ENCODE peak calls at places on chromosomes 11 and 22, in nine cellular contexts. One of them, this sample, is unnamed.

GRCh38 chr22:42939941-42940653 is 74.9 kb downstream of the PACSIN2 start:
- DNase-seq in NCI-H1694: no peak
- DNase-seq in stimulated activated CD4-positive, alpha-beta T cell treated with anti-CD3 and anti-CD28 coated beads, Interleukin-2, amount 100 ng/mL, for 48 hours: no peak
- DNase-seq in right atrium auricular region: no peak
- DNase-seq in Caki2: peak
- DNase-seq in A549: peak
- DNase-seq in PC-9: peak
- DNase-seq in astrocyte: peak
- DNase-seq in ecto neural progenitor cell: no peak
- DNase-seq in this sample: no peak

GRCh38 chr22:20203142-20204099 is 52.6 kb upstream of the CCDC188 start:
- DNase-seq in NCI-H1694: no peak
- DNase-seq in stimulated activated CD4-positive, alpha-beta T cell treated with anti-CD3 and anti-CD28 coated beads, Interleukin-2, amount 100 ng/mL, for 48 hours: no peak
- DNase-seq in right atrium auricular region: no peak
- DNase-seq in Caki2: peak
- DNase-seq in A549: no peak
- DNase-seq in PC-9: peak
- DNase-seq in astrocyte: peak
- DNase-seq in ecto neural progenitor cell: peak
- DNase-seq in this sample: no peak

GRCh38 chr22:31750365-31751284 is 693 bp upstream of the PRR14L start:
- DNase-seq in NCI-H1694: no peak
- DNase-seq in stimulated activated CD4-positive, alpha-beta T cell treated with anti-CD3 and anti-CD28 coated beads, Interleukin-2, amount 100 ng/mL, for 48 hours: no peak
- DNase-seq in right atrium auricular region: no peak
- DNase-seq in Caki2: no peak
- DNase-seq in A549: no peak
- DNase-seq in PC-9: no peak
- DNase-seq in astrocyte: no peak
- DNase-seq in ecto neural progenitor cell: no peak
- DNase-seq in this sample: no peak

GRCh38 chr11:116807601-116808261 is 15.4 kb downstream of the APOA4 start:
- DNase-seq in NCI-H1694: no peak
- DNase-seq in stimulated activated CD4-positive, alpha-beta T cell treated with anti-CD3 and anti-CD28 coated beads, Interleukin-2, amount 100 ng/mL, for 48 hours: no peak
- DNase-seq in right atrium auricular region: no peak
- DNase-seq in Caki2: no peak
- DNase-seq in A549: no peak
- DNase-seq in PC-9: no peak
- DNase-seq in astrocyte: no peak
- DNase-seq in ecto neural progenitor cell: no peak
- DNase-seq in this sample: no peak

GRCh38 chr11:97225794-97226193 is 836.0 kb downstream of the JRKL start:
- DNase-seq in NCI-H1694: no peak
- DNase-seq in stimulated activated CD4-positive, alpha-beta T cell treated with anti-CD3 and anti-CD28 coated beads, Interleukin-2, amount 100 ng/mL, for 48 hours: no peak
- DNase-seq in right atrium auricular region: no peak
- DNase-seq in Caki2: no peak
- DNase-seq in A549: no peak
- DNase-seq in PC-9: no peak
- DNase-seq in astrocyte: no peak
- DNase-seq in ecto neural progenitor cell: no peak
- DNase-seq in this sample: no peak

GRCh38 chr22:28103596-28103995 is 184.5 kb upstream of the PITPNB start:
- DNase-seq in NCI-H1694: no peak
- DNase-seq in stimulated activated CD4-positive, alpha-beta T cell treated with anti-CD3 and anti-CD28 coated beads, Interleukin-2, amount 100 ng/mL, for 48 hours: no peak
- DNase-seq in right atrium auricular region: no peak
- DNase-seq in Caki2: no peak
- DNase-seq in A549: no peak
- DNase-seq in PC-9: no peak
- DNase-seq in astrocyte: no peak
- DNase-seq in ecto neural progenitor cell: no peak
- DNase-seq in this sample: no peak

GRCh38 chr11:74984730-74985129 is 4.0 kb upstream of the NEU3 start:
- DNase-seq in NCI-H1694: no peak
- DNase-seq in stimulated activated CD4-positive, alpha-beta T cell treated with anti-CD3 and anti-CD28 coated beads, Interleukin-2, amount 100 ng/mL, for 48 hours: no peak
- DNase-seq in right atrium auricular region: no peak
- DNase-seq in Caki2: no peak
- DNase-seq in A549: no peak
- DNase-seq in PC-9: no peak
- DNase-seq in astrocyte: no peak
- DNase-seq in ecto neural progenitor cell: no peak
- DNase-seq in this sample: no peak

GRCh38 chr11:33178443-33179154 is 17.3 kb upstream of the CSTF3 start:
- DNase-seq in NCI-H1694: no peak
- DNase-seq in stimulated activated CD4-positive, alpha-beta T cell treated with anti-CD3 and anti-CD28 coated beads, Interleukin-2, amount 100 ng/mL, for 48 hours: no peak
- DNase-seq in right atrium auricular region: no peak
- DNase-seq in Caki2: no peak
- DNase-seq in A549: no peak
- DNase-seq in PC-9: no peak
- DNase-seq in astrocyte: peak
- DNase-seq in ecto neural progenitor cell: no peak
- DNase-seq in this sample: no peak

GRCh38 chr11:103484545-103484944 is 375.3 kb downstream of the DYNC2H1 start:
- DNase-seq in NCI-H1694: no peak
- DNase-seq in stimulated activated CD4-positive, alpha-beta T cell treated with anti-CD3 and anti-CD28 coated beads, Interleukin-2, amount 100 ng/mL, for 48 hours: no peak
- DNase-seq in right atrium auricular region: no peak
- DNase-seq in Caki2: no peak
- DNase-seq in A549: no peak
- DNase-seq in PC-9: no peak
- DNase-seq in astrocyte: no peak
- DNase-seq in ecto neural progenitor cell: no peak
- DNase-seq in this sample: no peak

GRCh38 chr11:78359921-78360320 is 57.7 kb downstream of the GAB2 start:
- DNase-seq in NCI-H1694: no peak
- DNase-seq in stimulated activated CD4-positive, alpha-beta T cell treated with anti-CD3 and anti-CD28 coated beads, Interleukin-2, amount 100 ng/mL, for 48 hours: no peak
- DNase-seq in right atrium auricular region: no peak
- DNase-seq in Caki2: no peak
- DNase-seq in A549: no peak
- DNase-seq in PC-9: no peak
- DNase-seq in astrocyte: no peak
- DNase-seq in ecto neural progenitor cell: no peak
- DNase-seq in this sample: no peak

GRCh38 chr11:44681698-44682097 is 45.1 kb upstream of the TSPAN18 start:
- DNase-seq in NCI-H1694: no peak
- DNase-seq in stimulated activated CD4-positive, alpha-beta T cell treated with anti-CD3 and anti-CD28 coated beads, Interleukin-2, amount 100 ng/mL, for 48 hours: no peak
- DNase-seq in right atrium auricular region: no peak
- DNase-seq in Caki2: peak
- DNase-seq in A549: no peak
- DNase-seq in PC-9: no peak
- DNase-seq in astrocyte: peak
- DNase-seq in ecto neural progenitor cell: no peak
- DNase-seq in this sample: no peak

GRCh38 chr22:41682033-41682807 is 6.4 kb downstream of the SNU13 start:
- DNase-seq in NCI-H1694: peak
- DNase-seq in stimulated activated CD4-positive, alpha-beta T cell treated with anti-CD3 and anti-CD28 coated beads, Interleukin-2, amount 100 ng/mL, for 48 hours: peak
- DNase-seq in right atrium auricular region: peak
- DNase-seq in Caki2: peak
- DNase-seq in A549: no peak
- DNase-seq in PC-9: peak
- DNase-seq in astrocyte: peak
- DNase-seq in ecto neural progenitor cell: peak
- DNase-seq in this sample: peak

GRCh38 chr11:43736502-43737193 is 56.1 kb downstream of the HSD17B12 start:
- DNase-seq in NCI-H1694: no peak
- DNase-seq in stimulated activated CD4-positive, alpha-beta T cell treated with anti-CD3 and anti-CD28 coated beads, Interleukin-2, amount 100 ng/mL, for 48 hours: no peak
- DNase-seq in right atrium auricular region: no peak
- DNase-seq in Caki2: no peak
- DNase-seq in A549: no peak
- DNase-seq in PC-9: no peak
- DNase-seq in astrocyte: peak
- DNase-seq in ecto neural progenitor cell: no peak
- DNase-seq in this sample: no peak

GRCh38 chr22:26573026-26573662 is 16.8 kb downstream of the TPST2 start:
- DNase-seq in NCI-H1694: no peak
- DNase-seq in stimulated activated CD4-positive, alpha-beta T cell treated with anti-CD3 and anti-CD28 coated beads, Interleukin-2, amount 100 ng/mL, for 48 hours: no peak
- DNase-seq in right atrium auricular region: peak
- DNase-seq in Caki2: no peak
- DNase-seq in A549: no peak
- DNase-seq in PC-9: no peak
- DNase-seq in astrocyte: no peak
- DNase-seq in ecto neural progenitor cell: no peak
- DNase-seq in this sample: no peak

GRCh38 chr22:41902016-41902415 is 12.9 kb downstream of the SHISA8 start:
- DNase-seq in NCI-H1694: no peak
- DNase-seq in stimulated activated CD4-positive, alpha-beta T cell treated with anti-CD3 and anti-CD28 coated beads, Interleukin-2, amount 100 ng/mL, for 48 hours: no peak
- DNase-seq in right atrium auricular region: no peak
- DNase-seq in Caki2: no peak
- DNase-seq in A549: no peak
- DNase-seq in PC-9: no peak
- DNase-seq in astrocyte: no peak
- DNase-seq in ecto neural progenitor cell: no peak
- DNase-seq in this sample: no peak

GRCh38 chr11:132187814-132188213 is 817.4 kb downstream of the NTM start:
- DNase-seq in NCI-H1694: no peak
- DNase-seq in stimulated activated CD4-positive, alpha-beta T cell treated with anti-CD3 and anti-CD28 coated beads, Interleukin-2, amount 100 ng/mL, for 48 hours: no peak
- DNase-seq in right atrium auricular region: no peak
- DNase-seq in Caki2: no peak
- DNase-seq in A549: no peak
- DNase-seq in PC-9: no peak
- DNase-seq in astrocyte: peak
- DNase-seq in ecto neural progenitor cell: no peak
- DNase-seq in this sample: no peak

GRCh38 chr11:93775289-93775688 is 8.8 kb upstream of the MED17 start:
- DNase-seq in NCI-H1694: no peak
- DNase-seq in stimulated activated CD4-positive, alpha-beta T cell treated with anti-CD3 and anti-CD28 coated beads, Interleukin-2, amount 100 ng/mL, for 48 hours: peak
- DNase-seq in right atrium auricular region: no peak
- DNase-seq in Caki2: peak
- DNase-seq in A549: peak
- DNase-seq in PC-9: no peak
- DNase-seq in astrocyte: no peak
- DNase-seq in ecto neural progenitor cell: no peak
- DNase-seq in this sample: no peak

GRCh38 chr11:76838422-76839068 is 22.2 kb upstream of the ACER3 start:
- DNase-seq in NCI-H1694: peak
- DNase-seq in stimulated activated CD4-positive, alpha-beta T cell treated with anti-CD3 and anti-CD28 coated beads, Interleukin-2, amount 100 ng/mL, for 48 hours: no peak
- DNase-seq in right atrium auricular region: no peak
- DNase-seq in Caki2: no peak
- DNase-seq in A549: peak
- DNase-seq in PC-9: no peak
- DNase-seq in astrocyte: no peak
- DNase-seq in ecto neural progenitor cell: peak
- DNase-seq in this sample: no peak

GRCh38 chr11:71240061-71240690 is 12.2 kb downstream of the SHANK2 start:
- DNase-seq in NCI-H1694: no peak
- DNase-seq in stimulated activated CD4-positive, alpha-beta T cell treated with anti-CD3 and anti-CD28 coated beads, Interleukin-2, amount 100 ng/mL, for 48 hours: no peak
- DNase-seq in right atrium auricular region: no peak
- DNase-seq in Caki2: no peak
- DNase-seq in A549: no peak
- DNase-seq in PC-9: no peak
- DNase-seq in astrocyte: no peak
- DNase-seq in ecto neural progenitor cell: no peak
- DNase-seq in this sample: no peak

GRCh38 chr11:68498313-68498712 is 37.8 kb downstream of the PPP6R3 start:
- DNase-seq in NCI-H1694: no peak
- DNase-seq in stimulated activated CD4-positive, alpha-beta T cell treated with anti-CD3 and anti-CD28 coated beads, Interleukin-2, amount 100 ng/mL, for 48 hours: no peak
- DNase-seq in right atrium auricular region: no peak
- DNase-seq in Caki2: no peak
- DNase-seq in A549: no peak
- DNase-seq in PC-9: no peak
- DNase-seq in astrocyte: no peak
- DNase-seq in ecto neural progenitor cell: no peak
- DNase-seq in this sample: no peak

GRCh38 chr22:50447576-50448551 is 27.0 kb downstream of the SBF1 start:
- DNase-seq in NCI-H1694: no peak
- DNase-seq in stimulated activated CD4-positive, alpha-beta T cell treated with anti-CD3 and anti-CD28 coated beads, Interleukin-2, amount 100 ng/mL, for 48 hours: no peak
- DNase-seq in right atrium auricular region: no peak
- DNase-seq in Caki2: no peak
- DNase-seq in A549: no peak
- DNase-seq in PC-9: no peak
- DNase-seq in astrocyte: no peak
- DNase-seq in ecto neural progenitor cell: no peak
- DNase-seq in this sample: no peak

GRCh38 chr11:102780491-102780918 is at the start of gene MMP10:
- DNase-seq in NCI-H1694: no peak
- DNase-seq in stimulated activated CD4-positive, alpha-beta T cell treated with anti-CD3 and anti-CD28 coated beads, Interleukin-2, amount 100 ng/mL, for 48 hours: no peak
- DNase-seq in right atrium auricular region: no peak
- DNase-seq in Caki2: peak
- DNase-seq in A549: peak
- DNase-seq in PC-9: no peak
- DNase-seq in astrocyte: peak
- DNase-seq in ecto neural progenitor cell: no peak
- DNase-seq in this sample: no peak

GRCh38 chr22:47155912-47156311 is 393.5 kb downstream of the TBC1D22A start:
- DNase-seq in NCI-H1694: no peak
- DNase-seq in stimulated activated CD4-positive, alpha-beta T cell treated with anti-CD3 and anti-CD28 coated beads, Interleukin-2, amount 100 ng/mL, for 48 hours: no peak
- DNase-seq in right atrium auricular region: no peak
- DNase-seq in Caki2: no peak
- DNase-seq in A549: no peak
- DNase-seq in PC-9: no peak
- DNase-seq in astrocyte: no peak
- DNase-seq in ecto neural progenitor cell: no peak
- DNase-seq in this sample: no peak

GRCh38 chr11:120780239-120780638 is 243.7 kb upstream of the TBCEL start:
- DNase-seq in NCI-H1694: no peak
- DNase-seq in stimulated activated CD4-positive, alpha-beta T cell treated with anti-CD3 and anti-CD28 coated beads, Interleukin-2, amount 100 ng/mL, for 48 hours: no peak
- DNase-seq in right atrium auricular region: no peak
- DNase-seq in Caki2: no peak
- DNase-seq in A549: no peak
- DNase-seq in PC-9: no peak
- DNase-seq in astrocyte: no peak
- DNase-seq in ecto neural progenitor cell: no peak
- DNase-seq in this sample: no peak

GRCh38 chr11:69578167-69578566 is 62.8 kb upstream of the CCND1 start:
- DNase-seq in NCI-H1694: no peak
- DNase-seq in stimulated activated CD4-positive, alpha-beta T cell treated with anti-CD3 and anti-CD28 coated beads, Interleukin-2, amount 100 ng/mL, for 48 hours: no peak
- DNase-seq in right atrium auricular region: no peak
- DNase-seq in Caki2: no peak
- DNase-seq in A549: no peak
- DNase-seq in PC-9: no peak
- DNase-seq in astrocyte: no peak
- DNase-seq in ecto neural progenitor cell: no peak
- DNase-seq in this sample: no peak

GRCh38 chr11:36628765-36629199 is 30.7 kb upstream of the RAG2 start:
- DNase-seq in NCI-H1694: no peak
- DNase-seq in stimulated activated CD4-positive, alpha-beta T cell treated with anti-CD3 and anti-CD28 coated beads, Interleukin-2, amount 100 ng/mL, for 48 hours: no peak
- DNase-seq in right atrium auricular region: no peak
- DNase-seq in Caki2: no peak
- DNase-seq in A549: no peak
- DNase-seq in PC-9: no peak
- DNase-seq in astrocyte: no peak
- DNase-seq in ecto neural progenitor cell: no peak
- DNase-seq in this sample: no peak

This sample was measured in activated CD4-positive, alpha-beta memory T cell treated with anti-CD3 and anti-CD28 coated beads, Interleukin-2, amount 10 ng/mL, durations not matched to agents 7 days and 5 days.